ENCODE peak calls at places on chromosome 21, in ten cellular contexts. J is spleen, S is heart left ventricle, Z is uterus, M is A549, C is suprapubic skin, F is lower leg skin, X is ovary, K is thyroid gland, U is breast epithelium. E is an unnamed sample.
A peak's percentile ranks its signal among the peaks of the same experiment; 100 is the strongest.

GRCh38 chr21:34962136-34962535 is 87.0 kb downstream of the RUNX1 start:
- DNase-seq in J (no peak), S (no peak), Z (no peak), M (no peak), C (no peak), F (no peak), X (no peak), K (no peak), U (no peak), E (no peak)

GRCh38 chr21:18810136-18810535 is 406.6 kb upstream of the TMPRSS15 start:
- DNase-seq in J (no peak), S (no peak), Z (no peak), M (no peak), C (no peak), F (no peak), X (no peak), K (no peak), U (no peak), E (no peak)

GRCh38 chr21:37552496-37553399 is 186.2 kb downstream of the DYRK1A start:
- DNase-seq in J (no peak), S (peak; percentile 37), Z (no peak), M (no peak), C (no peak), F (no peak), X (peak; percentile 42), K (no peak), U (no peak), E (no peak)

GRCh38 chr21:26032263-26032662 is 138.3 kb downstream of the APP start:
- DNase-seq in J (no peak), S (no peak), Z (no peak), M (no peak), C (no peak), F (no peak), X (no peak), K (no peak), U (no peak), E (no peak)

GRCh38 chr21:16195476-16195875 is 465.7 kb downstream of the USP25 start:
- DNase-seq in J (no peak), S (no peak), Z (no peak), M (no peak), C (no peak), F (no peak), X (no peak), K (no peak), U (no peak), E (no peak)

GRCh38 chr21:14900058-14900457 is 164.7 kb downstream of the NRIP1 start:
- DNase-seq in J (no peak), S (no peak), Z (no peak), M (no peak), C (no peak), F (no peak), X (no peak), K (no peak), U (no peak), E (no peak)

GRCh38 chr21:28982637-28983036 is 10.0 kb downstream of the LTN1 start:
- DNase-seq in J (no peak), S (no peak), Z (no peak), M (no peak), C (no peak), F (no peak), X (no peak), K (no peak), U (no peak), E (no peak)

GRCh38 chr21:29018540-29018939 is 609 bp downstream of the RWDD2B start:
- DNase-seq in J (no peak), S (no peak), Z (no peak), M (no peak), C (no peak), F (no peak), X (no peak), K (no peak), U (no peak), E (no peak)

GRCh38 chr21:19507682-19508260 is 1104.2 kb upstream of the TMPRSS15 start:
- DNase-seq in J (no peak), S (no peak), Z (no peak), M (no peak), C (no peak), F (no peak), X (no peak), K (no peak), U (no peak), E (no peak)

GRCh38 chr21:34639882-34640788 is 25.2 kb upstream of the RCAN1 start:
- DNase-seq in J (no peak), S (no peak), Z (no peak), M (no peak), C (no peak), F (no peak), X (no peak), K (no peak), U (no peak), E (no peak)

GRCh38 chr21:15841856-15842564 is 112.2 kb downstream of the USP25 start:
- DNase-seq in J (no peak), S (no peak), Z (no peak), M (no peak), C (no peak), F (no peak), X (no peak), K (no peak), U (no peak), E (no peak)

GRCh38 chr21:32392299-32392879 is 423 bp downstream of the URB1 start:
- DNase-seq in J (no peak), S (no peak), Z (no peak), M (no peak), C (no peak), F (no peak), X (no peak), K (peak; percentile 20), U (no peak), E (no peak)

GRCh38 chr21:20999567-21000169 is 1.5 kb downstream of the NCAM2 start:
- DNase-seq in J (no peak), S (peak; percentile 22), Z (no peak), M (no peak), C (no peak), F (no peak), X (peak; percentile 19), K (peak; percentile 7), U (no peak), E (no peak)

GRCh38 chr21:15809818-15810217 is 80.0 kb downstream of the USP25 start:
- DNase-seq in J (no peak), S (no peak), Z (no peak), M (no peak), C (no peak), F (no peak), X (no peak), K (no peak), U (no peak), E (no peak)

GRCh38 chr21:24076179-24076578 is 1531.1 kb downstream of the MRPL39 start:
- DNase-seq in J (no peak), S (no peak), Z (no peak), M (no peak), C (no peak), F (no peak), X (no peak), K (no peak), U (no peak), E (no peak)

GRCh38 chr21:32475162-32475812 is 62.8 kb downstream of the EVA1C start:
- DNase-seq in J (no peak), S (no peak), Z (no peak), M (no peak), C (no peak), F (no peak), X (no peak), K (no peak), U (no peak), E (no peak)

DNA sequence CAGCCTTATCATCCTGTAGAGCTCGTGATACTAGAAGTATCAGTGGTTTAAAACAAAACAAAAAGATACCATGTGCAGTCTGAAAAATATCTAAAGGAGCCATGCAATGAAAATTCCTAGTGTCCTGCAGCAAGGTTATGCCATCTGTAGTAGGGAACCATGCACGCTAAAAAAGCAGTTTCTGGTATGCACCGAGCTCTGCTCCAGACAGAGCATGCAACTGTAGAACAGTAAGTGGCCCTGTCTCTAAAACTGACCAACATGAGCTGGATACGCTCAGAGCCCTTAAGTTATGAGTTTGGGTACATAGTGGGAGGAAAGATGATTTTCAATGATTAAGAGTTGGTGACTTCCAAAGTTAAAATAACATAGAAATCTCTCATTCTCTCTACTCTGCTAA is 159.3 kb upstream of the ADAMTS5 start:
- DNase-seq in J (no peak), S (no peak), Z (no peak), M (no peak), C (no peak), F (no peak), X (no peak), K (no peak), U (no peak), E (no peak)
- TF ChIP-seq POLR2A in J (no peak), S (no peak), Z (no peak), M (no peak), C (no peak), F (no peak), X (no peak), K (no peak), U (no peak), E (no peak)

GRCh38 chr21:39348355-39349210 is at the start of gene HMGN1:
- DNase-seq in J (peak; percentile 96), S (peak; percentile 88), Z (peak; percentile 84), M (peak; percentile 17), C (peak; percentile 88), F (peak; percentile 73), X (peak; percentile 88), K (peak; percentile 90), U (peak; percentile 87), E (peak; percentile 94)
- TF ChIP-seq POLR2A in J (no peak), S (peak; percentile 31), Z (peak; percentile 79), M (peak; percentile 67), C (peak; percentile 56), F (peak; percentile 27), X (peak; percentile 77), K (peak; percentile 81), U (no peak), E (peak; percentile 34)

GRCh38 chr21:42403611-42404231 is at the start of gene UBASH3A:
- DNase-seq in J (peak; percentile 82), S (no peak), Z (no peak), M (no peak), C (no peak), F (no peak), X (no peak), K (no peak), U (no peak), E (no peak)
- TF ChIP-seq POLR2A in J (no peak), S (no peak), Z (no peak), M (no peak), C (no peak), F (no peak), X (no peak), K (no peak), U (no peak), E (no peak)

DNA sequence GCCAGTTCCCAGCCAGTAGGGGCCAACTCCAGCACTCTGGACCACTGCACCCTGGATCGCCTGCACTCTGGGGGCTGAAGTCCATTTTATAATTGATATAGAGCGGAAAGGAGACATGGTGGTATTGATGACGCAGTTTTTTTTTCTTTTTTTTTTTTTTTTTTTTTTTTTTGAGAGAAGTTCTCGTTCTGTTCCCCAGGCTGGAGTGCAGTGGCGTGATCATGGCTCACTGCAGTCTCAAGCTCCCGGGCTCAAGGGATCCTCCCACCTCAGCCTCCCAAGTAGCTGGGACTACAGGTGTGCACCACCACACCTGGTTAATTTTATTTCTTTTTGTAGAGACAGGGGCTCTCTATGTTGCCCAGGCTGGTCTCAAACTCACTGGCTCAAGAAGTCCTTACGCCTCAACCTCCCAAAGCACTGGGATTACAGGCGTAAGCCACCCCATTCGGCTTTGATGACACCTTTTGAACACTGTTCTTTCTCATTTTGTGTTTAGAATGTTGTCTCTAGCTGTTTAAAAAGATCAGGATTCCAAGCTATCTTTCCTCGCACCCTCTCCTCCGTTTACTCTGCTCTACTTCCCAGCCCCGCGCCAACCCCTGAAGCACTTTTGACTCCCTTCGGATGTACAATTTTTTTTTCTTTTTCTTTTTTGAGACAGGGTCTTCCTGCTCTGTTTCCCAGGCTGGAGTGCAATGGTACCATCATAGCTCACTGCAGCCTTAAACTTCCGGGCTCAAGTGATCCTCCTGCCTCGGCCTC is 960 bp downstream of the MX2 start:
- DNase-seq in J (peak; percentile 47), S (no peak), Z (no peak), M (no peak), C (no peak), F (no peak), X (no peak), K (no peak), U (no peak), E (no peak)
- TF ChIP-seq POLR2A in J (no peak), S (no peak), Z (no peak), M (no peak), C (no peak), F (no peak), X (no peak), K (no peak), U (no peak), E (no peak)